ENCODE peak calls at places on chromosome X, in nine cellular contexts. Z is A549, V is prostate gland, I is breast epithelium, U is GM12878, D is thyroid gland, L is tibial nerve, C is adrenal gland, Y is right lobe of liver. E is an unnamed sample.

GRCh38 chrX:149962010-149962409 is 23.7 kb upstream of the EOLA2 start:
- DNase-seq in Z (no peak), V (no peak), I (no peak), U (no peak), D (no peak), L (no peak), C (no peak), Y (no peak), E (no peak)

GRCh38 chrX:31071262-31071661 is 579 bp downstream of the FTHL17 start:
- DNase-seq in Z (no peak), V (no peak), I (no peak), U (no peak), D (no peak), L (no peak), C (no peak), Y (no peak), E (no peak)

GRCh38 chrX:107571296-107571998 is 56.9 kb upstream of the PRPS1 start:
- DNase-seq in Z (peak), V (no peak), I (no peak), U (no peak), D (no peak), L (no peak), C (peak), Y (no peak), E (no peak)

GRCh38 chrX:63529961-63530360 is 178.8 kb upstream of the SPIN4 start:
- DNase-seq in Z (no peak), V (no peak), I (no peak), U (no peak), D (no peak), L (no peak), C (no peak), Y (no peak), E (no peak)

GRCh38 chrX:36898301-36898700 is 109.9 kb upstream of the FAM47C start:
- DNase-seq in Z (no peak), V (no peak), I (no peak), U (no peak), D (no peak), L (no peak), C (no peak), Y (no peak), E (no peak)

GRCh38 chrX:31036895-31037294 is 34.9 kb downstream of the FTHL17 start:
- DNase-seq in Z (peak), V (peak), I (no peak), U (no peak), D (peak), L (peak), C (peak), Y (peak), E (no peak)

GRCh38 chrX:108261541-108262218 is 170.1 kb downstream of the ATG4A start:
- DNase-seq in Z (no peak), V (peak), I (no peak), U (no peak), D (no peak), L (no peak), C (no peak), Y (no peak), E (no peak)

GRCh38 chrX:9416562-9417319 is 48.1 kb upstream of the TBL1X start:
- DNase-seq in Z (no peak), V (no peak), I (no peak), U (no peak), D (no peak), L (no peak), C (peak), Y (no peak), E (no peak)

GRCh38 chrX:21934414-21934813 is 6.1 kb upstream of the SMS start:
- DNase-seq in Z (no peak), V (no peak), I (no peak), U (no peak), D (no peak), L (no peak), C (no peak), Y (no peak), E (no peak)

DNA sequence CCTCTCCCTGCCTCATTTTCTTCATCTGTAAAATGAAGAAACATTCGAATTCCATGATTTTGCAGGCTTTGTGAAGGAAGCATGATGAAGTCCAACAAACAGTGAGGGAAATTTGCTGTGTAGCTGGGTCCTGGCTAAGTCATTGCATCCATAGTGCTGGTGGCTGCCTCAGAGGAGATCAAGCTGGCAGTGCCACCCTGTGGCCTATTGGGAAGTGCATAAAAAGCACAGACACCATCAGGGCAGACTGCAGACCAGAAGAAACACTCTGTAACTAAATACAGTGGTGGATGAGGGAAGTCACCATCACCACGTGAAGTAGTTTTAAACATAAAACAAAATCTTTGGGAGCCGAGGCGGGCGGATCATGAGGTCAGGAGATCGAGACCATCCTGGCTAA is 40.7 kb upstream of the DDX3X start:
- DNase-seq in Z (no peak), V (no peak), I (no peak), U (no peak), D (peak), L (no peak), C (peak), Y (no peak), E (no peak)
- TF ChIP-seq CTCF in Z (peak), V (no peak), I (no peak), U (peak), D (peak), L (no peak), C (no peak), Y (no peak), E (no peak)

GRCh38 chrX:152941328-152942111 is 43.7 kb downstream of the ZNF185 start:
- DNase-seq in Z (peak), V (peak), I (peak), U (peak), D (peak), L (peak), C (peak), Y (peak), E (peak)
- TF ChIP-seq POLR2A in Z (peak), V (peak), I (no peak), U (peak), D (no peak), L (no peak), C (peak), Y (no peak), E (no peak)

GRCh38 chrX:64571011-64571410 is 175.8 kb upstream of the MTMR8 start:
- DNase-seq in Z (no peak), V (no peak), I (no peak), U (no peak), D (no peak), L (no peak), C (no peak), Y (no peak), E (no peak)

DNA sequence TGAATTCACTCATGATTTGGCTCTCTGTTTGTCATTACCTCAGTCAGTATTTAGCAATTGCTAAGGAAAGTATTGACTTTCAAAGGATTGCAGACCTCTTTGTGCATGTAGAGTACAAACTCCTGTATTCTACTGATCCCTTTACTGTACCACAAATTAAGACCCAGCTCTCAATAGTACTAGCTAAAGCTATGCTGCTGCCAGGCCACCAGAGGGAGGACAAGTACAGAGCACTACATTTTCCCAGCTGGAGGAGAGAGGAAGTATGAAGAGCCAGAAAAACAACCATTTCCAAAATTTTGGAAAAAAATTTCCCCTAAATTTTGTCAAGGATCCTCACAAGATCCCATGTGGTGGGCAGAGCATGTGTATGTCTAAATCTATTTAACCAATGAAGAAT is 175.0 kb upstream of the MTMR8 start:
- DNase-seq in Z (no peak), V (no peak), I (no peak), U (no peak), D (no peak), L (no peak), C (no peak), Y (no peak), E (no peak)
- TF ChIP-seq CTCF in Z (no peak), V (no peak), I (no peak), U (no peak), D (no peak), L (no peak), C (no peak), Y (peak), E (no peak)

GRCh38 chrX:47190445-47191269 is 3.0 kb upstream of the UBA1 start:
- DNase-seq in Z (peak), V (peak), I (peak), U (peak), D (peak), L (peak), C (peak), Y (peak), E (peak)
- TF ChIP-seq POLR2A in Z (peak), V (peak), I (no peak), U (peak), D (peak), L (peak), C (peak), Y (peak), E (no peak)

GRCh38 chrX:119419898-119420297 is 20.8 kb downstream of the SLC25A43 start:
- DNase-seq in Z (no peak), V (no peak), I (no peak), U (no peak), D (no peak), L (no peak), C (no peak), Y (no peak), E (no peak)

GRCh38 chrX:119417376-119417775 is 18.2 kb downstream of the SLC25A43 start:
- DNase-seq in Z (no peak), V (no peak), I (no peak), U (no peak), D (no peak), L (no peak), C (no peak), Y (no peak), E (no peak)

GRCh38 chrX:119421306-119421705 is 22.2 kb downstream of the SLC25A43 start:
- DNase-seq in Z (no peak), V (no peak), I (no peak), U (no peak), D (no peak), L (no peak), C (no peak), Y (no peak), E (no peak)

GRCh38 chrX:119419146-119419545 is 20.0 kb downstream of the SLC25A43 start:
- DNase-seq in Z (no peak), V (no peak), I (no peak), U (no peak), D (no peak), L (no peak), C (no peak), Y (no peak), E (no peak)

GRCh38 chrX:119417842-119418241 is 18.7 kb downstream of the SLC25A43 start:
- DNase-seq in Z (no peak), V (no peak), I (no peak), U (no peak), D (no peak), L (no peak), C (peak), Y (no peak), E (no peak)
- TF ChIP-seq CTCF in Z (peak), V (no peak), I (no peak), U (peak), D (no peak), L (no peak), C (no peak), Y (peak), E (peak)

DNA sequence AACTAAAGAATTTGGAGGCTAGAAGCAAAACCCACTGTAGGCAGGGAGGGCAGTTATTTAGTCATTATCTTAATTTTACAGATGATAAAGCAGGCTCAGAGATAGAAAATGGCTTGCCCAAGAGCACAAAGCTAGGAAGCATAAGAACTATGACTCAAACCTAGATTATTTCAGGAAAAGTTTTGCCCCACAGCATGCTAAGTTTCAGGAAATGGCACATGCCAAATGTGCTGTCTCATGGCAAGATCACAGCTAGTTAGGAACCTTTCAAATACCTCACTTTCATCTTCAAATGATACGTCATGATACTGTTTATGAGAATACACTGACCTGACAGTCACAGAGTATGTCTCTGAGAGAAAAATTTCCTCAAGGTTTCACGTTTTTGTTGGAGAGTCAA is 78.5 kb upstream of the SPANXC start:
- DNase-seq in Z (no peak), V (no peak), I (no peak), U (no peak), D (no peak), L (no peak), C (no peak), Y (no peak), E (no peak)
- TF ChIP-seq POLR2A in Z (no peak), V (no peak), I (no peak), U (no peak), D (no peak), L (no peak), C (no peak), Y (no peak), E (no peak)